ENCODE peak calls at places on chromosomes 2 and 18, in eight cellular contexts. One of them, this sample, is unnamed.

GRCh38 chr2:233919938-233920337 is 2.8 kb downstream of the TRPM8 start:
- DNase-seq in SK-N-SH: no peak
- DNase-seq in iris pigment epithelial cell: peak; percentile 72
- DNase-seq in trophoblast cell: no peak
- DNase-seq in astrocyte of the cerebellum: no peak
- DNase-seq in NCI-H510A treated with DMSO at 0.1 percent for 48 hours: no peak
- DNase-seq in stimulated activated CD4-positive, alpha-beta T cell treated with anti-CD3 and anti-CD28 coated beads, Interleukin-2, amount 100 ng/mL, for 48 hours: no peak
- DNase-seq in epithelial cell of prostate: no peak
- DNase-seq in this sample: peak; percentile 68

GRCh38 chr2:12004713-12005112 is 258.3 kb downstream of the LPIN1 start:
- DNase-seq in stimulated activated CD4-positive, alpha-beta T cell treated with anti-CD3 and anti-CD28 coated beads, Interleukin-2, amount 100 ng/mL, for 48 hours: no peak
- DNase-seq in epithelial cell of prostate: no peak
- DNase-seq in SK-N-SH: no peak
- DNase-seq in astrocyte of the cerebellum: no peak
- DNase-seq in iris pigment epithelial cell: no peak
- DNase-seq in trophoblast cell: no peak
- DNase-seq in NCI-H510A treated with DMSO at 0.1 percent for 48 hours: no peak
- DNase-seq in this sample: no peak

GRCh38 chr2:133097666-133098065 is 427.7 kb upstream of the LYPD1 start:
- DNase-seq in trophoblast cell: no peak
- DNase-seq in stimulated activated CD4-positive, alpha-beta T cell treated with anti-CD3 and anti-CD28 coated beads, Interleukin-2, amount 100 ng/mL, for 48 hours: no peak
- DNase-seq in astrocyte of the cerebellum: no peak
- DNase-seq in iris pigment epithelial cell: peak; percentile 34
- DNase-seq in epithelial cell of prostate: no peak
- DNase-seq in NCI-H510A treated with DMSO at 0.1 percent for 48 hours: no peak
- DNase-seq in SK-N-SH: no peak
- DNase-seq in this sample: peak; percentile 50

GRCh38 chr2:46885376-46885775 is 30.2 kb downstream of the MCFD2 start:
- DNase-seq in NCI-H510A treated with DMSO at 0.1 percent for 48 hours: no peak
- DNase-seq in epithelial cell of prostate: no peak
- DNase-seq in astrocyte of the cerebellum: peak; percentile 83
- DNase-seq in SK-N-SH: no peak
- DNase-seq in trophoblast cell: no peak
- DNase-seq in iris pigment epithelial cell: peak; percentile 42
- DNase-seq in stimulated activated CD4-positive, alpha-beta T cell treated with anti-CD3 and anti-CD28 coated beads, Interleukin-2, amount 100 ng/mL, for 48 hours: no peak
- DNase-seq in this sample: no peak

GRCh38 chr2:200467806-200468686 is 41.8 kb downstream of the KCTD18 start:
- DNase-seq in astrocyte of the cerebellum: no peak
- DNase-seq in stimulated activated CD4-positive, alpha-beta T cell treated with anti-CD3 and anti-CD28 coated beads, Interleukin-2, amount 100 ng/mL, for 48 hours: no peak
- DNase-seq in SK-N-SH: no peak
- DNase-seq in epithelial cell of prostate: no peak
- DNase-seq in iris pigment epithelial cell: no peak
- DNase-seq in NCI-H510A treated with DMSO at 0.1 percent for 48 hours: no peak
- DNase-seq in trophoblast cell: no peak
- DNase-seq in this sample: no peak

GRCh38 chr18:10748641-10749040 is 222.8 kb downstream of the NAPG start:
- DNase-seq in stimulated activated CD4-positive, alpha-beta T cell treated with anti-CD3 and anti-CD28 coated beads, Interleukin-2, amount 100 ng/mL, for 48 hours: no peak
- DNase-seq in trophoblast cell: no peak
- DNase-seq in NCI-H510A treated with DMSO at 0.1 percent for 48 hours: no peak
- DNase-seq in SK-N-SH: no peak
- DNase-seq in iris pigment epithelial cell: peak; percentile 45
- DNase-seq in epithelial cell of prostate: no peak
- DNase-seq in astrocyte of the cerebellum: peak; percentile 34
- DNase-seq in this sample: no peak

GRCh38 chr2:159349674-159350299 is 63.3 kb upstream of the WDSUB1 start:
- DNase-seq in astrocyte of the cerebellum: no peak
- DNase-seq in trophoblast cell: no peak
- DNase-seq in epithelial cell of prostate: no peak
- DNase-seq in iris pigment epithelial cell: no peak
- DNase-seq in stimulated activated CD4-positive, alpha-beta T cell treated with anti-CD3 and anti-CD28 coated beads, Interleukin-2, amount 100 ng/mL, for 48 hours: no peak
- DNase-seq in SK-N-SH: no peak
- DNase-seq in NCI-H510A treated with DMSO at 0.1 percent for 48 hours: no peak
- DNase-seq in this sample: no peak

GRCh38 chr18:59617468-59617932 is 79.7 kb downstream of the CCBE1 start:
- DNase-seq in trophoblast cell: no peak
- DNase-seq in epithelial cell of prostate: no peak
- DNase-seq in stimulated activated CD4-positive, alpha-beta T cell treated with anti-CD3 and anti-CD28 coated beads, Interleukin-2, amount 100 ng/mL, for 48 hours: no peak
- DNase-seq in NCI-H510A treated with DMSO at 0.1 percent for 48 hours: no peak
- DNase-seq in astrocyte of the cerebellum: no peak
- DNase-seq in iris pigment epithelial cell: no peak
- DNase-seq in SK-N-SH: peak; percentile 71
- DNase-seq in this sample: no peak

GRCh38 chr2:197647961-197648690 is 27.3 kb downstream of the RFTN2 start:
- DNase-seq in stimulated activated CD4-positive, alpha-beta T cell treated with anti-CD3 and anti-CD28 coated beads, Interleukin-2, amount 100 ng/mL, for 48 hours: no peak
- DNase-seq in trophoblast cell: no peak
- DNase-seq in NCI-H510A treated with DMSO at 0.1 percent for 48 hours: no peak
- DNase-seq in SK-N-SH: no peak
- DNase-seq in epithelial cell of prostate: no peak
- DNase-seq in iris pigment epithelial cell: peak; percentile 65
- DNase-seq in astrocyte of the cerebellum: no peak
- DNase-seq in this sample: no peak

GRCh38 chr18:62555135-62555534 is 32.3 kb downstream of the ZCCHC2 start:
- DNase-seq in NCI-H510A treated with DMSO at 0.1 percent for 48 hours: no peak
- DNase-seq in astrocyte of the cerebellum: no peak
- DNase-seq in trophoblast cell: no peak
- DNase-seq in SK-N-SH: no peak
- DNase-seq in iris pigment epithelial cell: peak; percentile 53
- DNase-seq in stimulated activated CD4-positive, alpha-beta T cell treated with anti-CD3 and anti-CD28 coated beads, Interleukin-2, amount 100 ng/mL, for 48 hours: no peak
- DNase-seq in epithelial cell of prostate: no peak
- DNase-seq in this sample: no peak

GRCh38 chr2:99066602-99067001 is 74.9 kb upstream of the C2orf15 start:
- DNase-seq in astrocyte of the cerebellum: peak; percentile 16
- DNase-seq in stimulated activated CD4-positive, alpha-beta T cell treated with anti-CD3 and anti-CD28 coated beads, Interleukin-2, amount 100 ng/mL, for 48 hours: no peak
- DNase-seq in NCI-H510A treated with DMSO at 0.1 percent for 48 hours: peak; percentile 68
- DNase-seq in iris pigment epithelial cell: peak; percentile 67
- DNase-seq in epithelial cell of prostate: peak; percentile 31
- DNase-seq in trophoblast cell: peak; percentile 11
- DNase-seq in SK-N-SH: peak; percentile 34
- DNase-seq in this sample: peak; percentile 78

This sample was measured in H4.